ENCODE peak calls at places on chromosome 16, in five cellular contexts. K is IMR-90, L is gastrocnemius medialis, Z is uterus, H is ovary. P is an unnamed sample.

GRCh38 chr16:49644143-49644460 is 211.8 kb downstream of the ZNF423 start:
- DNase-seq in H (no peak), K (no peak), L (no peak), Z (no peak), P (peak)

GRCh38 chr16:83898463-83899271 is at the start of gene MLYCD:
- DNase-seq in Z (peak), K (peak), H (peak), L (peak), P (peak)

GRCh38 chr16:73040136-73040535 is 7.8 kb downstream of the ZFHX3 start:
- DNase-seq in K (no peak), Z (no peak), L (no peak), H (no peak), P (no peak)

GRCh38 chr16:70490261-70490660 is 33.1 kb downstream of the COG4 start:
- DNase-seq in H (no peak), L (peak), Z (no peak), K (peak), P (no peak)

GRCh38 chr16:89598199-89598598 is 15.2 kb upstream of the DPEP1 start:
- DNase-seq in L (no peak), K (peak), Z (no peak), H (no peak), P (no peak)

GRCh38 chr16:83615131-83615530 is 192.6 kb upstream of the HSBP1 start:
- DNase-seq in K (no peak), H (no peak), L (no peak), Z (no peak), P (no peak)

GRCh38 chr16:53183442-53183841 is 128.7 kb downstream of the CHD9 start:
- DNase-seq in L (no peak), H (no peak), K (peak), Z (no peak), P (no peak)

GRCh38 chr16:89805136-89805905 is 11.1 kb downstream of the FANCA start:
- DNase-seq in H (no peak), Z (no peak), L (no peak), K (peak), P (no peak)

GRCh38 chr16:74570412-74571301 is 36.3 kb downstream of the GLG1 start:
- DNase-seq in Z (no peak), K (peak), H (no peak), L (no peak), P (no peak)

GRCh38 chr16:65336169-65336568 is 214.3 kb upstream of the CDH11 start:
- DNase-seq in L (no peak), Z (no peak), K (peak), H (no peak), P (no peak)

GRCh38 chr16:27703545-27703944 is 153.6 kb downstream of the KATNIP start:
- DNase-seq in L (no peak), H (no peak), Z (no peak), K (peak), P (no peak)

GRCh38 chr16:17334096-17334495 is 136.7 kb downstream of the XYLT1 start:
- DNase-seq in L (no peak), Z (no peak), H (no peak), K (peak), P (no peak)

GRCh38 chr16:73058616-73059409 is 10.9 kb upstream of the ZFHX3 start:
- DNase-seq in H (peak), Z (peak), K (peak), L (no peak), P (no peak)

GRCh38 chr16:80274576-80275191 is 266.1 kb upstream of the DYNLRB2 start:
- DNase-seq in Z (no peak), L (no peak), H (no peak), K (peak), P (no peak)

GRCh38 chr16:85149776-85150175 is 37.5 kb upstream of the CIBAR2 start:
- DNase-seq in Z (no peak), L (peak), K (no peak), H (no peak), P (no peak)

GRCh38 chr16:81349608-81350305 is 35.0 kb downstream of the GAN start:
- DNase-seq in K (peak), L (no peak), H (no peak), Z (no peak), P (no peak)

GRCh38 chr16:4260360-4260759 is 12.5 kb downstream of the TFAP4 start:
- DNase-seq in L (no peak), Z (no peak), H (no peak), K (no peak), P (no peak)

GRCh38 chr16:81560979-81561657 is 116.5 kb downstream of the CMIP start:
- DNase-seq in L (no peak), K (peak), H (no peak), Z (no peak), P (no peak)

GRCh38 chr16:88883117-88883895 is 16.8 kb upstream of the PABPN1L start:
- DNase-seq in L (peak), H (no peak), K (no peak), Z (no peak), P (no peak)

GRCh38 chr16:14086477-14086876 is 15.4 kb downstream of the MRTFB start:
- DNase-seq in Z (no peak), K (no peak), L (no peak), H (no peak), P (no peak)

GRCh38 chr16:82694239-82694874 is 67.6 kb downstream of the CDH13 start:
- DNase-seq in K (peak), Z (no peak), H (no peak), L (no peak), P (no peak)

GRCh38 chr16:56279132-56279531 is 87.8 kb downstream of the GNAO1 start:
- DNase-seq in Z (no peak), K (no peak), L (no peak), H (no peak), P (no peak)

GRCh38 chr16:46790599-46791270 is 40.2 kb downstream of the C16orf87 start:
- DNase-seq in Z (no peak), K (no peak), L (no peak), H (no peak), P (no peak)

GRCh38 chr16:54651851-54652770 is 278.6 kb upstream of the IRX5 start:
- DNase-seq in L (no peak), K (no peak), H (no peak), Z (no peak), P (no peak)

GRCh38 chr16:2428051-2428786 is 1.0 kb upstream of the CCNF start:
- DNase-seq in K (no peak), H (peak), Z (peak), L (no peak), P (peak)

GRCh38 chr16:88800277-88800592 is 3.4 kb upstream of the CDT1 start:
- DNase-seq in H (no peak), L (no peak), K (no peak), Z (no peak), P (no peak)

GRCh38 chr16:67198238-67198734 is 645 bp upstream of the ELMO3 start:
- DNase-seq in K (peak), H (peak), Z (no peak), L (no peak), P (no peak)

GRCh38 chr16:57381791-57382534 is 9.7 kb downstream of the CX3CL1 start:
- DNase-seq in H (no peak), K (no peak), L (no peak), Z (no peak), P (no peak)
- H3K27ac ChIP-seq in H (no peak), K (no peak), L (no peak), Z (no peak), P (no peak)

DNA sequence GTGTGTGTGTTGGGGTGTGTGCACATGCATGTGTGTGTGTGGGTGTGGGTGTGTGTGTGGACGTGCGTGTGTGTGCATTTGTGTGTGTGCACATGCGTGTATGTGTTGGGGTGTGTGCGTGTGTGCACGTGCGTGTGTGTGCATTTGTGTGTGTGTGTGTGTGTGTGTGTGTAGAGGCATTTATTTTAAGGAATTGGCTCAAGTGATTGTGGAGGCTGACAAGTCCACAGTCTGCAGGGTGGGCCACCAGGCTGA is 37.9 kb upstream of the JPH3 start:
- DNase-seq in K (no peak), L (no peak), Z (no peak), H (no peak), P (no peak)
- TF ChIP-seq POLR2A in K (no peak), L (no peak), Z (no peak), H (no peak), P (no peak)

GRCh38 chr16:296276-296675 is 13.3 kb downstream of the PDIA2 start:
- DNase-seq in Z (no peak), L (no peak), K (no peak), H (no peak), P (no peak)
- H3K4me3 ChIP-seq in Z (no peak), L (no peak), K (no peak), H (no peak), P (no peak)

DNA sequence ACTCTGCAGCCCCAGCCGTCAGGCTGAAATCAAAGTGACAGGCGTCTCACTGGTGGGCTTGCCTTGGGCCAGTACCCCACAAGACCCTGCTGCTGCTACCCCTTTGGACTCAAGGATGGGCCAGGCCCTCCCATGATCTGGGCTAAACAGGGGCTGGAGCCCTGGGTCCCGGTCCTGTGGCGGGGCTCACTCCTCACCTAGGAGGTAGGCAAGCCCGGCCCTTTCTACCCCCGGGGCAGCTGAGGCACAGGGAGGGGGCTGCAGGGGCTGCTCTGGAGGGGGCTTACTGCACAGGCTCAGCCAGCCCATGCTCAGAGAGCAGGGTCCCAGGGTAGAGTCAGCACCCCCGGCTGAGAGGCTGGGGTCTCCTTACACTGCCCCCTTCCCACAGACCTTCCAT is 23.6 kb downstream of the KATNB1 start:
- DNase-seq in H (no peak), K (no peak), L (no peak), Z (no peak), P (no peak)
- H3K27ac ChIP-seq in H (no peak), K (no peak), L (no peak), Z (no peak), P (no peak)

GRCh38 chr16:19006446-19007315 is 22.9 kb downstream of the TMC7 start:
- DNase-seq in H (no peak), L (no peak), K (no peak), Z (no peak), P (no peak)

GRCh38 chr16:19008770-19009169 is 25.0 kb downstream of the TMC7 start:
- DNase-seq in K (peak), L (no peak), Z (no peak), H (no peak), P (no peak)

GRCh38 chr16:19008245-19008644 is 24.5 kb downstream of the TMC7 start:
- DNase-seq in K (peak), H (no peak), L (no peak), Z (no peak), P (no peak)

GRCh38 chr16:19003935-19004334 is 20.2 kb downstream of the TMC7 start:
- DNase-seq in K (no peak), Z (no peak), L (no peak), H (no peak), P (no peak)

GRCh38 chr16:19005561-19006445 is 22.1 kb downstream of the TMC7 start:
- DNase-seq in L (no peak), H (no peak), K (peak), Z (no peak), P (peak)
- TF ChIP-seq POLR2A in L (no peak), H (no peak), K (no peak), Z (no peak), P (no peak)

GRCh38 chr16:86503830-86504229 is 6.5 kb upstream of the FOXF1 start:
- DNase-seq in L (no peak), H (no peak), K (no peak), Z (no peak), P (no peak)
- H3K4me3 ChIP-seq in L (no peak), H (no peak), K (no peak), Z (no peak), P (no peak)

DNA sequence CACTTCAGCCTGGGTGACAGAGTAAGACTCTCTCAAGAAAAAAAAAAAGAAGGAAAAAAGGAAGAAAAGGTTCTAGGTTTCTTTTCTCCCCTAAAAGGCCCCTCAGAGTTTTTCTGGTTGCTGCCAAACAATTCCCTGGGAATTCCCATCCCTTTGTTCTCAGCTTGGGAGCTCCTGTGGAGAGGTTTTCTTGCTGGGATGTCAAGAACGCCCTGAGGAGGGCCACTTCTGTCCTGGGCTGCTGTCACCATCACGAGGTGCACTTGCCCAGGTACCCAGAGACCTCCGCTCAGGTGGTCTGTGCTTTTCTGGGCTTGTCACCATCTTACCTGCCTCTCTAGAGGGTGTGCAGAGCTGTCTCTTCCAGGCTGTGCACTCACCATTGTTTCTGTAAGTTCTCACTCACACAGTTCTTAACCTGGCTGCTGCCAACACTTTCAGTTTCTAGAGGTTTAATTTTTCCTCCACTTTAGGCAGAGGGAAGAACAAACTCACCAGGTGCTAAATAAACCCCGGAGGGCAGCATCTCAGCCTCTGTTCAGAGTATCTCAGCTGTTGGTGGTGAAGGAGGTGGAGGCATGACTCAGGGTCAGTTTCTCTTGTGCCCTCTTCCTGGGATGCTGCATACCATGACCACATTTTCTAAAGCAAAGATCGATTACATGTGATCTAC is 2.4 kb upstream of the COX6A2 start:
- DNase-seq in L (no peak), Z (no peak), H (no peak), K (no peak), P (no peak)
- H3K27ac ChIP-seq in L (peak), Z (no peak), H (no peak), K (no peak), P (no peak)

P was measured in suprapubic skin.